ENCODE peak calls at places on chromosome 5, in six cellular contexts. F is MM.1S, G is neural progenitor cell, H is GM12878, W is fibroblast of lung, C is PC-3. L is an unnamed sample.

GRCh38 chr5:109713453-109713852 is 23.7 kb downstream of the MAN2A1 start:
- DNase-seq in G (no peak), C (no peak), W (no peak), H (no peak), F (no peak), L (no peak)

GRCh38 chr5:74122175-74122574 is 496.2 kb downstream of the ARHGEF28 start:
- DNase-seq in W (no peak), H (no peak), G (no peak), C (no peak), F (no peak), L (no peak)

GRCh38 chr5:80414113-80414512 is 6.2 kb downstream of the ZFYVE16 start:
- DNase-seq in F (no peak), W (no peak), H (no peak), G (no peak), C (no peak), L (no peak)

GRCh38 chr5:143229896-143230675 is 173.4 kb downstream of the NR3C1 start:
- DNase-seq in H (peak; percentile 99), F (peak; percentile 92), C (no peak), W (no peak), G (peak; percentile 9), L (peak; percentile 74)

GRCh38 chr5:14040542-14040941 is 96.1 kb upstream of the DNAH5 start:
- DNase-seq in C (no peak), G (no peak), F (no peak), W (no peak), H (no peak), L (no peak)

GRCh38 chr5:78483809-78484521 is 123.5 kb downstream of the SCAMP1 start:
- DNase-seq in H (peak; percentile 69), G (no peak), C (peak; percentile 17), W (peak; percentile 54), F (peak; percentile 42), L (peak; percentile 18)

GRCh38 chr5:72749362-72749997 is 67.0 kb upstream of the TNPO1 start:
- DNase-seq in W (no peak), F (no peak), H (no peak), G (peak; percentile 7), C (no peak), L (no peak)

GRCh38 chr5:31270396-31270795 is 76.9 kb downstream of the CDH6 start:
- DNase-seq in F (peak; percentile 9), C (peak; percentile 42), H (no peak), G (peak; percentile 50), W (no peak), L (no peak)

GRCh38 chr5:141192110-141192725 is at the start of gene PCDHB10:
- DNase-seq in W (peak; percentile 9), C (peak; percentile 41), H (no peak), G (peak; percentile 80), F (peak; percentile 59), L (peak; percentile 56)

GRCh38 chr5:156406023-156406422 is 79.1 kb downstream of the SGCD start:
- DNase-seq in C (no peak), W (no peak), H (no peak), F (no peak), G (no peak), L (no peak)

GRCh38 chr5:178149199-178149932 is 4.3 kb downstream of the NHP2 start:
- DNase-seq in F (no peak), G (no peak), H (no peak), C (no peak), W (peak; percentile 43), L (no peak)

GRCh38 chr5:68534131-68534940 is 318.8 kb downstream of the PIK3R1 start:
- DNase-seq in F (no peak), C (peak; percentile 33), H (no peak), G (peak; percentile 39), W (peak; percentile 56), L (no peak)

GRCh38 chr5:15980835-15981234 is 198.8 kb downstream of the MARCHF11 start:
- DNase-seq in C (no peak), W (no peak), G (no peak), H (no peak), F (no peak), L (no peak)

GRCh38 chr5:169084775-169085566 is 216.0 kb downstream of the SLIT3 start:
- DNase-seq in H (no peak), F (no peak), W (no peak), C (no peak), G (peak; percentile 24), L (no peak)

GRCh38 chr5:61342066-61342465 is 10.0 kb downstream of the ZSWIM6 start:
- DNase-seq in W (peak; percentile 89), H (no peak), G (no peak), F (no peak), C (peak; percentile 53), L (no peak)

GRCh38 chr5:128913551-128913950 is 51.7 kb upstream of the SLC27A6 start:
- DNase-seq in H (no peak), F (no peak), G (no peak), W (no peak), C (no peak), L (no peak)

GRCh38 chr5:81773148-81773547 is 22.3 kb upstream of the SSBP2 start:
- DNase-seq in G (no peak), W (no peak), C (no peak), H (no peak), F (no peak), L (no peak)

GRCh38 chr5:36162810-36163486 is 11.0 kb downstream of the SKP2 start:
- DNase-seq in H (no peak), G (no peak), C (no peak), F (no peak), W (no peak), L (no peak)

GRCh38 chr5:69505306-69505705 is 12.7 kb downstream of the OCLN start:
- DNase-seq in G (no peak), H (no peak), C (no peak), F (no peak), W (no peak), L (no peak)

GRCh38 chr5:10562202-10563131 is 1.4 kb upstream of the ANKRD33B start:
- DNase-seq in W (no peak), F (no peak), G (no peak), C (no peak), H (peak; percentile 66), L (no peak)

GRCh38 chr5:10564838-10565784 is 1.2 kb downstream of the ANKRD33B start:
- DNase-seq in F (no peak), W (peak; percentile 14), G (peak; percentile 50), H (no peak), C (no peak), L (no peak)

GRCh38 chr5:10565785-10566506 is 2.1 kb downstream of the ANKRD33B start:
- DNase-seq in H (no peak), F (peak; percentile 37), W (no peak), C (peak; percentile 45), G (no peak), L (peak; percentile 74)

GRCh38 chr5:10563940-10564837 is at the start of gene ANKRD33B:
- DNase-seq in G (peak; percentile 90), W (peak; percentile 66), F (peak; percentile 88), H (no peak), C (peak; percentile 88), L (peak; percentile 88)

GRCh38 chr5:10563132-10563939 is 534 bp upstream of the ANKRD33B start:
- DNase-seq in G (peak; percentile 67), W (peak; percentile 41), H (no peak), C (peak; percentile 63), F (peak; percentile 65), L (no peak)
- TF ChIP-seq EZH2 in G (peak; percentile 87), W (no peak), H (no peak), C (no peak), F (no peak), L (no peak)

GRCh38 chr5:179862891-179863290 is 4.3 kb upstream of the MRNIP start:
- DNase-seq in C (no peak), G (no peak), W (no peak), H (no peak), F (no peak), L (no peak)
- H3K9ac ChIP-seq in C (no peak overlapping the region), G (no peak overlapping the region), W (no peak overlapping the region), H (no peak overlapping the region), F (no peak overlapping the region), L (no peak overlapping the region)

GRCh38 chr5:133729800-133730199 is 117.5 kb upstream of the FSTL4 start:
- DNase-seq in C (no peak), H (no peak), F (no peak), W (no peak), G (no peak), L (no peak)
- TF ChIP-seq CTCF in C (no peak), H (no peak), F (no peak), W (no peak), G (no peak), L (no peak)

DNA sequence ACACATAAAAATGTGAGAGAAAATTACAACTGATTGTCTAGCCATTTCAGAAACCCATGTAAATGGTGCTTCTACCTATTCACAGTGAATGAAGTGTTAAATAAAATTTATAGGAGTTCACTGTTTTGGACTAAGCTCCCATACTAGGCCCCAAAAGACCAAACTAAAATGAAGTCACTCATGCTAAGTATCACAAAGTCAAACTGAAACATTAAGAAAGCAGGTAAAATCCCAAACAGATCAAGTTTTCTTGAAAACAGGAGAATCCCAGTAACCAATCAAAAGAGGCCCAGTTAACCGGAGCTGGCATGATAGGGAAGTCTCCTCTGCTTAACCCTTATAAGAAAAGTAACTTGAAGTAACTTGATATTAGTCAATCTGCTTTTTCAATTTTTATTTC is 35.2 kb upstream of the MYOT start:
- DNase-seq in G (no peak), F (no peak), H (no peak), C (no peak), W (no peak), L (no peak)
- TF ChIP-seq EZH2 in G (no peak), F (no peak), H (no peak), C (no peak), W (no peak), L (no peak)

DNA sequence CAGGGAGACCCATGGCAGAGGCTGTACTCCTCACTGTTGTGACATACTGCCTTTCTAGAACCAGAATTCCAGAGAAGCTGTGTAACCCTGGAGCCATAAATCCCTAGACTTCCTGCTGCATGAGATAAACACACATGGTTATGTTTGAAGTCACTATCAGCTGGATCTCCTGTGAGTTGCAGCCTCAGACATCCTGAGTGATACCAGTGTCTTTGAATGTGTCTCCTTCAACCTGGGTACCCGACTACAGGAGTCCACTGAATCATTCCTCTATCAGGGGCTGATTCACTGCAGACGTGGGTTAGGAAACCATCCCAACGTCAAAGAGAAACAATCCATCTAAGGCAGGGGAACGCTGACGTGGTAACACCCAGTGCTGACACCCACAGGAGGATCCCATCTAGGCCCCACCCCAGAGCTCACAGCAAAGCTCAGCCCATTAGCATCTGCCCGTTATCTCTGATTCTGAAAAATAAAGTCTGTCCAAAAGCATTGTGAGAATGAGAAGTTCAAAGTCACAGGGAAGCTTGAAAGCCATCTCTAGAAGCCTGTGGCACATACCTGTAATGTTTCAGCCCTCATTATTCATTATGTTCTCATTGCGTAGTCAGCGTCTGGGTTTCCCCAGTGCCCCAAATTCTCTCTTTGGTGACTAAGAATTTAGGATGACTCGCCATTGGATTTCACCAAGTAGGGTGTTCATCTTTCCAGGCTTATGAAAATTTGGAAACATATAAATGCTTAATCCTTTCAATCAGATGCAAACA is 36.3 kb upstream of the BASP1 start:
- DNase-seq in C (peak; percentile 95), G (no peak), F (no peak), H (no peak), W (peak; percentile 100), L (no peak)
- H3K9ac ChIP-seq in C (peak overlapping the region; percentile 28), G (no peak overlapping the region), F (no peak overlapping the region), H (no peak overlapping the region), W (no peak overlapping the region), L (no peak overlapping the region)